ENCODE peak calls at places on chromosomes 2 and 18, in six cellular contexts. One of them, this sample, is unnamed. For H3K4me1, the result is how much of the 10 kb centered on the place peaks cover.

GRCh38 chr2:158717366-158718195 is 77.5 kb upstream of the DAPL1 start:
- DNase-seq in psoas muscle: no peak
- DNase-seq in Panc1: no peak
- DNase-seq in body of pancreas: no peak
- DNase-seq in tibial nerve: no peak
- DNase-seq in GM23338: no peak
- DNase-seq in this sample: no peak

GRCh38 chr2:11716689-11717321 is 29.6 kb upstream of the LPIN1 start:
- DNase-seq in psoas muscle: no peak
- DNase-seq in Panc1: no peak
- DNase-seq in body of pancreas: peak
- DNase-seq in tibial nerve: peak
- DNase-seq in GM23338: no peak
- DNase-seq in this sample: peak

GRCh38 chr2:64615206-64615763 is 38.4 kb downstream of the SERTAD2 start:
- DNase-seq in psoas muscle: no peak
- DNase-seq in Panc1: no peak
- DNase-seq in body of pancreas: no peak
- DNase-seq in tibial nerve: no peak
- DNase-seq in GM23338: no peak
- DNase-seq in this sample: no peak

GRCh38 chr2:64537991-64538390 is 13.9 kb downstream of the AFTPH start:
- DNase-seq in psoas muscle: no peak
- DNase-seq in Panc1: no peak
- DNase-seq in body of pancreas: no peak
- DNase-seq in tibial nerve: no peak
- DNase-seq in GM23338: no peak
- DNase-seq in this sample: peak

GRCh38 chr18:741931-742512 is 29.6 kb upstream of the ENOSF1 start:
- DNase-seq in psoas muscle: no peak
- DNase-seq in Panc1: peak
- DNase-seq in body of pancreas: no peak
- DNase-seq in tibial nerve: no peak
- DNase-seq in GM23338: peak
- DNase-seq in this sample: peak

GRCh38 chr18:41751161-41751560 is 203.9 kb upstream of the PIK3C3 start:
- DNase-seq in psoas muscle: no peak
- DNase-seq in Panc1: no peak
- DNase-seq in body of pancreas: no peak
- DNase-seq in tibial nerve: no peak
- DNase-seq in GM23338: no peak
- DNase-seq in this sample: no peak

GRCh38 chr2:10755621-10756020 is 34.2 kb downstream of the ATP6V1C2 start:
- DNase-seq in psoas muscle: no peak
- DNase-seq in Panc1: no peak
- DNase-seq in body of pancreas: no peak
- DNase-seq in tibial nerve: no peak
- DNase-seq in GM23338: no peak
- DNase-seq in this sample: no peak

GRCh38 chr2:46435796-46436360 is 43.5 kb upstream of the TMEM247 start:
- DNase-seq in psoas muscle: no peak
- DNase-seq in Panc1: no peak
- DNase-seq in body of pancreas: no peak
- DNase-seq in tibial nerve: no peak
- DNase-seq in GM23338: no peak
- DNase-seq in this sample: peak

GRCh38 chr2:25684577-25684976 is 11.2 kb upstream of the DTNB start:
- DNase-seq in psoas muscle: no peak
- DNase-seq in Panc1: no peak
- DNase-seq in body of pancreas: no peak
- DNase-seq in tibial nerve: no peak
- DNase-seq in GM23338: no peak
- DNase-seq in this sample: no peak

GRCh38 chr2:191486584-191487320 is 191.2 kb upstream of the NABP1 start:
- DNase-seq in psoas muscle: no peak
- DNase-seq in Panc1: peak
- DNase-seq in body of pancreas: peak
- DNase-seq in tibial nerve: no peak
- DNase-seq in GM23338: no peak
- DNase-seq in this sample: peak

GRCh38 chr18:56139792-56140254 is 498.6 kb downstream of the TXNL1 start:
- DNase-seq in psoas muscle: peak
- DNase-seq in Panc1: no peak
- DNase-seq in body of pancreas: peak
- DNase-seq in tibial nerve: no peak
- DNase-seq in GM23338: no peak
- DNase-seq in this sample: no peak

GRCh38 chr2:10675126-10675525 is 14.6 kb downstream of the NOL10 start:
- DNase-seq in psoas muscle: no peak
- DNase-seq in Panc1: no peak
- DNase-seq in body of pancreas: no peak
- DNase-seq in tibial nerve: no peak
- DNase-seq in GM23338: no peak
- DNase-seq in this sample: no peak

GRCh38 chr2:66534461-66534860 is 99.5 kb downstream of the MEIS1 start:
- DNase-seq in psoas muscle: no peak
- DNase-seq in Panc1: no peak
- DNase-seq in body of pancreas: no peak
- DNase-seq in tibial nerve: no peak
- DNase-seq in GM23338: no peak
- DNase-seq in this sample: no peak

GRCh38 chr2:582792-583528 is 94.2 kb downstream of the TMEM18 start:
- DNase-seq in psoas muscle: no peak
- DNase-seq in Panc1: no peak
- DNase-seq in body of pancreas: no peak
- DNase-seq in tibial nerve: no peak
- DNase-seq in GM23338: no peak
- DNase-seq in this sample: no peak

GRCh38 chr2:187475499-187476248 is 27.6 kb upstream of the CALCRL start:
- DNase-seq in psoas muscle: no peak
- DNase-seq in Panc1: no peak
- DNase-seq in body of pancreas: no peak
- DNase-seq in tibial nerve: no peak
- DNase-seq in GM23338: no peak
- DNase-seq in this sample: no peak

GRCh38 chr18:34710430-34711386 is 610 bp downstream of the DTNA start:
- DNase-seq in psoas muscle: no peak
- DNase-seq in Panc1: no peak
- DNase-seq in body of pancreas: no peak
- DNase-seq in tibial nerve: no peak
- DNase-seq in GM23338: no peak
- DNase-seq in this sample: no peak

GRCh38 chr2:105490204-105490603 is 91.4 kb upstream of the FHL2 start:
- DNase-seq in psoas muscle: no peak
- DNase-seq in Panc1: no peak
- DNase-seq in body of pancreas: peak
- DNase-seq in tibial nerve: no peak
- DNase-seq in GM23338: no peak
- DNase-seq in this sample: no peak

GRCh38 chr18:23578067-23578705 is 8.1 kb downstream of the NPC1 start:
- DNase-seq in psoas muscle: no peak
- DNase-seq in Panc1: no peak
- DNase-seq in body of pancreas: no peak
- DNase-seq in tibial nerve: no peak
- DNase-seq in GM23338: no peak
- DNase-seq in this sample: no peak
- H3K4me1 ChIP-seq in psoas muscle: under half
- H3K4me1 ChIP-seq in Panc1: under half
- H3K4me1 ChIP-seq in body of pancreas: under half
- H3K4me1 ChIP-seq in tibial nerve: under half
- H3K4me1 ChIP-seq in GM23338: under half
- H3K4me1 ChIP-seq in this sample: under half

GRCh38 chr2:98634406-98635092 is 26.2 kb downstream of the UNC50 start:
- DNase-seq in psoas muscle: no peak
- DNase-seq in Panc1: no peak
- DNase-seq in body of pancreas: no peak
- DNase-seq in tibial nerve: no peak
- DNase-seq in GM23338: peak
- DNase-seq in this sample: no peak
- TF ChIP-seq CTCF in psoas muscle: no peak
- TF ChIP-seq CTCF in Panc1: peak
- TF ChIP-seq CTCF in body of pancreas: no peak
- TF ChIP-seq CTCF in tibial nerve: no peak
- TF ChIP-seq CTCF in GM23338: peak
- TF ChIP-seq CTCF in this sample: peak

DNA sequence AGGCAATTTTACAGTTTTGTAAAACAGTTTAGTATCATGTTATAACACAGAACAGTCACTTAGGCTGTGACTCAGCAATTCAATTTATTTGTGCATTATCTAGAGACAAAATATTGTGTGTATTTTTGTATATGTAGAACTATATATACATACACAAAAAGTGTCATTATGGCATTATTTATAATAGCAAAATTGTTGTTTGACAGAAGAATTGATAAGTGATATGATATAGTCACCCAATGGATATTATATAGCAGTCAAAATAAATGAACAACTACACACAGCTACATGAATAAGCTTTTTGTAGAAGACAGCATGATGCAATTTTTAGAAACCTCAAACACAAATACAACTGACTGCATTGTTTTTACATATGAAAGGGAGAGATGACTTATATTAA is 334.0 kb downstream of the TRIB2 start:
- DNase-seq in psoas muscle: no peak
- DNase-seq in Panc1: no peak
- DNase-seq in body of pancreas: no peak
- DNase-seq in tibial nerve: no peak
- DNase-seq in GM23338: no peak
- DNase-seq in this sample: no peak
- H3K27ac ChIP-seq in psoas muscle: no peak
- H3K27ac ChIP-seq in Panc1: no peak
- H3K27ac ChIP-seq in body of pancreas: no peak
- H3K27ac ChIP-seq in tibial nerve: no peak
- H3K27ac ChIP-seq in GM23338: no peak
- H3K27ac ChIP-seq in this sample: no peak

GRCh38 chr2:54653572-54654204 is 69.8 kb upstream of the EML6 start:
- DNase-seq in psoas muscle: peak
- DNase-seq in Panc1: no peak
- DNase-seq in body of pancreas: no peak
- DNase-seq in tibial nerve: no peak
- DNase-seq in GM23338: peak
- DNase-seq in this sample: no peak
- H3K4me1 ChIP-seq in psoas muscle: under half
- H3K4me1 ChIP-seq in Panc1: under half
- H3K4me1 ChIP-seq in body of pancreas: under half
- H3K4me1 ChIP-seq in tibial nerve: under half
- H3K4me1 ChIP-seq in GM23338: under half
- H3K4me1 ChIP-seq in this sample: under half

GRCh38 chr2:75605770-75606535 is 40.6 kb upstream of the MRPL19 start:
- DNase-seq in psoas muscle: no peak
- DNase-seq in Panc1: no peak
- DNase-seq in body of pancreas: peak
- DNase-seq in tibial nerve: no peak
- DNase-seq in GM23338: peak
- DNase-seq in this sample: no peak
- TF ChIP-seq CTCF in psoas muscle: no peak
- TF ChIP-seq CTCF in Panc1: no peak
- TF ChIP-seq CTCF in body of pancreas: peak
- TF ChIP-seq CTCF in tibial nerve: no peak
- TF ChIP-seq CTCF in GM23338: no peak
- TF ChIP-seq CTCF in this sample: peak

DNA sequence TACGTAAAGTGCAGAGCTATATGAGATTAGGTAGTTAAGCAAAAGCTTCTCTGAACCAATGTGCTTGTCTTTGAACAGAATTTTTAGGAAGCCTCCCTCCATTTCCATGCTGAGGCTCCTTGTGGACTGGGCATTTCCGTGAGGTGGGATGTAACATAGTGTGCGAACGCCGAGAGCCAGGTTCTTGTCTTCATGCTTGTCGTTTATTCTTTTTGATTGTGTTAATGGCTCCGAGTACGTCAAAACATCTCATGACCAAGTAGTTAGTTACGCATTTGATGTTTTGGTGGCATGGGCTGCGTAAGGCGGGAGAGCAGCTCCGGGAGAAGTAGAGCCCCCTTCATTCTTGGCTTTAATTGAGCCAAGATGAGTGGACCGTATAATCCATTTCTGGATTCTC is 32.9 kb downstream of the DGKD start:
- DNase-seq in psoas muscle: no peak
- DNase-seq in Panc1: no peak
- DNase-seq in body of pancreas: no peak
- DNase-seq in tibial nerve: no peak
- DNase-seq in GM23338: no peak
- DNase-seq in this sample: no peak
- H3K27ac ChIP-seq in psoas muscle: peak
- H3K27ac ChIP-seq in Panc1: no peak
- H3K27ac ChIP-seq in body of pancreas: peak
- H3K27ac ChIP-seq in tibial nerve: peak
- H3K27ac ChIP-seq in GM23338: no peak
- H3K27ac ChIP-seq in this sample: peak

GRCh38 chr18:77098554-77099174 is 33.9 kb downstream of the MBP start:
- DNase-seq in psoas muscle: no peak
- DNase-seq in Panc1: no peak
- DNase-seq in body of pancreas: no peak
- DNase-seq in tibial nerve: no peak
- DNase-seq in GM23338: peak
- DNase-seq in this sample: no peak
- H3K4me1 ChIP-seq in psoas muscle: half or more
- H3K4me1 ChIP-seq in Panc1: half or more
- H3K4me1 ChIP-seq in body of pancreas: under half
- H3K4me1 ChIP-seq in tibial nerve: under half
- H3K4me1 ChIP-seq in GM23338: half or more
- H3K4me1 ChIP-seq in this sample: under half

DNA sequence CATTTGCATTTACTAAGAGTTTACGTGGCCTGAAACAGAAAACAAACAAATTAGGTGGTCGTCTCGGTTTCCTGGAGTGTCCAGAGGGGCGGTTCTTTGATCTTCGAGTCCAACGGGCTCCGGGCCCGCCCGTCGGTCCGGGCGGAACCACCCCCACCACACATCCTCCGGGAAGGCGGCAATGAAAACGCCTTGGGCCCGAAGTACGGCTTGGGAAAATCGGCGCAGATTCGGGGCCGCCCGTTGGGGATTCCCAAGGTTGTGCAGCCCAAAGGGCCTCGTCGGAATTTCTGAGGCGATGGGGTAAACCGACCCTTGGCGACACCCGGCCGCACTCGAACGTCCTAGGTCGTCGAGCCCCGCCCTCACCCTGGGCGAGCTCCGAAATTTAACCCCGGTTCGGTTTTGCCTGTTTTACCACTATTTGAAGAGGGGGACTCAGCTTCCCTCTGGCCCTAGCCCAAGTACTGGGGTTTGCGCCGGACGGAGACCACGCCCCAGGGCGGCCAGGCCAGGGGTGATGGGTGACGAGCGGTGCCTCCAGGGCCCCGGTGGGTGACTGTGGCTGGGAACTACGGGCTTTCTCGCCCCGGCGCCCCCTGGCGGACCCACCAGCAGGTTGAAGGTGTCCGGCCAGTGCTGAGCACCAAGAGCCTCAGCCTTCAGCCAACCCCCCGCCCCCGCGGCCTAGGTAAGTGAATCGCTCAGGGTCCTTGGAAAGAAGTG is 1.9 kb upstream of the CFAP53 start:
- DNase-seq in psoas muscle: peak
- DNase-seq in Panc1: no peak
- DNase-seq in body of pancreas: peak
- DNase-seq in tibial nerve: peak
- DNase-seq in GM23338: peak
- DNase-seq in this sample: peak
- TF ChIP-seq CTCF in psoas muscle: peak
- TF ChIP-seq CTCF in Panc1: peak
- TF ChIP-seq CTCF in body of pancreas: peak
- TF ChIP-seq CTCF in tibial nerve: peak
- TF ChIP-seq CTCF in GM23338: peak
- TF ChIP-seq CTCF in this sample: peak

This sample was measured in cardiac muscle cell.